ENCODE peak calls at places on chromosome 18, in six cellular contexts. O is kidney, K is astrocyte of the spinal cord, J is Calu3, B is ovary, Z is cardiac fibroblast. W is an unnamed sample.

GRCh38 chr18:79607361-79607930 is 72.2 kb upstream of the CTDP1 start:
- DNase-seq in Z (no peak), J (no peak), K (no peak), O (peak; percentile 41), B (no peak), W (peak; percentile 21)

GRCh38 chr18:31143025-31143424 is 19.6 kb downstream of the DSC1 start:
- DNase-seq in Z (no peak), K (no peak), J (no peak), O (no peak), B (no peak), W (no peak)

GRCh38 chr18:60130289-60130688 is 230.5 kb downstream of the PMAIP1 start:
- DNase-seq in O (no peak), B (no peak), J (no peak), K (no peak), Z (no peak), W (no peak)

GRCh38 chr18:45197526-45197970 is 417.7 kb upstream of the SLC14A2 start:
- DNase-seq in K (peak; percentile 94), O (no peak), J (no peak), B (no peak), Z (peak; percentile 69), W (no peak)

GRCh38 chr18:54742120-54742519 is 86.2 kb upstream of the RAB27B start:
- DNase-seq in B (no peak), O (no peak), K (no peak), Z (peak; percentile 53), J (no peak), W (no peak)

GRCh38 chr18:24600076-24600654 is 139.7 kb downstream of the HRH4 start:
- DNase-seq in O (no peak), K (peak; percentile 57), J (peak; percentile 22), B (no peak), Z (peak; percentile 72), W (no peak)

GRCh38 chr18:44909191-44909719 is 228.6 kb downstream of the SETBP1 start:
- DNase-seq in J (no peak), O (no peak), Z (peak; percentile 12), B (no peak), K (peak; percentile 42), W (no peak)

GRCh38 chr18:45871655-45872054 is 46.2 kb downstream of the SIGLEC15 start:
- DNase-seq in Z (no peak), K (no peak), J (no peak), O (no peak), B (no peak), W (no peak)

GRCh38 chr18:77858331-77858730 is 608.7 kb downstream of the GALR1 start:
- DNase-seq in O (no peak), B (no peak), K (no peak), J (no peak), Z (no peak), W (no peak)

GRCh38 chr18:47149457-47150028 is 757 bp downstream of the HDHD2 start:
- DNase-seq in B (no peak), Z (peak; percentile 12), K (no peak), J (peak; percentile 19), O (no peak), W (no peak)

GRCh38 chr18:74196220-74197119 is 48.1 kb downstream of the TIMM21 start:
- DNase-seq in J (peak; percentile 49), O (no peak), K (peak; percentile 74), B (peak; percentile 39), Z (peak; percentile 83), W (no peak)

GRCh38 chr18:13216732-13217465 is 1.7 kb upstream of the LDLRAD4 start:
- DNase-seq in Z (no peak), O (no peak), K (no peak), B (no peak), J (peak; percentile 23), W (no peak)

GRCh38 chr18:7822435-7823425 is 255.6 kb downstream of the PTPRM start:
- DNase-seq in J (no peak), K (peak; percentile 76), B (no peak), Z (peak; percentile 31), O (no peak), W (no peak)

GRCh38 chr18:26619350-26619749 is 71.0 kb upstream of the KCTD1 start:
- DNase-seq in O (no peak), J (no peak), K (no peak), B (no peak), Z (no peak), W (no peak)

GRCh38 chr18:75106746-75107145 is 102.2 kb downstream of the PTGR3 start:
- DNase-seq in K (no peak), Z (no peak), J (no peak), B (no peak), O (no peak), W (no peak)

GRCh38 chr18:53649621-53650020 is 574.8 kb downstream of the MBD2 start:
- DNase-seq in J (no peak), B (no peak), K (no peak), Z (no peak), O (no peak), W (no peak)

GRCh38 chr18:41227993-41228392 is 727.0 kb upstream of the PIK3C3 start:
- DNase-seq in B (no peak), O (no peak), J (no peak), Z (no peak), K (no peak), W (no peak)

GRCh38 chr18:5890261-5890605 is 5.1 kb downstream of the TMEM200C start:
- DNase-seq in Z (no peak), K (no peak), J (no peak), B (peak; percentile 28), O (peak; percentile 72), W (no peak)

GRCh38 chr18:73979742-73980141 is 167.9 kb downstream of the FBXO15 start:
- DNase-seq in B (no peak), Z (no peak), K (peak; percentile 81), O (no peak), J (no peak), W (no peak)

GRCh38 chr18:48889115-48889941 is 61.4 kb downstream of the SMAD7 start:
- DNase-seq in Z (peak; percentile 75), O (peak; percentile 94), B (peak; percentile 83), J (no peak), K (no peak), W (peak; percentile 41)

GRCh38 chr18:28095041-28095440 is 81.9 kb downstream of the CDH2 start:
- DNase-seq in O (no peak), Z (no peak), J (no peak), B (no peak), K (peak; percentile 60), W (no peak)

GRCh38 chr18:36662000-36662399 is 166.8 kb downstream of the TPGS2 start:
- DNase-seq in B (peak; percentile 12), O (no peak), K (no peak), J (peak; percentile 6), Z (peak; percentile 11), W (no peak)

GRCh38 chr18:354003-354402 is 86.2 kb upstream of the THOC1 start:
- DNase-seq in B (no peak), J (no peak), K (no peak), O (no peak), Z (no peak), W (no peak)

GRCh38 chr18:35463050-35463449 is 34.7 kb downstream of the INO80C start:
- DNase-seq in O (no peak), B (no peak), K (peak; percentile 26), Z (peak; percentile 78), J (no peak), W (no peak)

GRCh38 chr18:25651553-25651952 is 299.6 kb upstream of the ZNF521 start:
- DNase-seq in Z (no peak), B (no peak), K (no peak), J (no peak), O (no peak), W (no peak)

GRCh38 chr18:23207191-23207955 is 72.1 kb downstream of the CABLES1 start:
- DNase-seq in O (no peak), J (no peak), K (peak; percentile 54), Z (no peak), B (no peak), W (no peak)

GRCh38 chr18:75625966-75626365 is 198.5 kb upstream of the SMIM21 start:
- DNase-seq in J (no peak), K (peak; percentile 46), B (no peak), O (no peak), Z (peak; percentile 6), W (no peak)

GRCh38 chr18:2036136-2036535 is 535.2 kb downstream of the METTL4 start:
- DNase-seq in K (peak; percentile 28), J (no peak), O (no peak), B (no peak), Z (no peak), W (no peak)

GRCh38 chr18:2035056-2035455 is 536.2 kb downstream of the METTL4 start:
- DNase-seq in Z (no peak), J (no peak), O (no peak), B (no peak), K (no peak), W (no peak)

DNA sequence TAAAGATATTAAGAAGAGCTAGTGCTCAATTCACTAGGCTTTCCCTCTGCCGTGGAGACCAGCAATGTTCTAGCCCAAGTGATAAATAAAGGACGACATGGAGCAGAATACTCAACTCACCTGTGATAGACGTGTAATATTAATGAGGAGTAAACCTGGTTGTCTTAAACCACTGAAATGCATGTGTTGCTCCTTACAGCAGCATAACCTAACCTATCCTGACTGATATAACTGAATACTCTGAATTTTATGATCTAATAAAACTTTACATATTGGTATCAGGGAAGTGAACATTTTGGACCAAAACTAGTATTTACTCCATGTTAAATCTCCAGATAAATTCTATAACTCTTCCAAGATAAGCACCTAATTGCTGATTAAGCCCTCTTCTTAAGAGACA is 531.0 kb downstream of the METTL4 start:
- DNase-seq in J (no peak), B (no peak), K (no peak), O (no peak), Z (no peak), W (no peak)
- TF ChIP-seq CTCF in J (no peak), B (no peak), K (no peak), O (no peak), Z (no peak), W (no peak)

GRCh38 chr18:65725421-65726050 is 25.3 kb upstream of the CDH7 start:
- DNase-seq in O (no peak), B (no peak), K (no peak), Z (no peak), J (peak; percentile 69), W (no peak)
- TF ChIP-seq CTCF in O (no peak), B (no peak), K (peak; percentile 44), Z (no peak), J (peak; percentile 73), W (no peak)

GRCh38 chr18:1483386-1483785 is 578.7 kb downstream of the ADCYAP1 start:
- DNase-seq in O (no peak), B (no peak), K (no peak), Z (peak; percentile 24), J (no peak), W (no peak)

GRCh38 chr18:1475867-1476266 is 571.2 kb downstream of the ADCYAP1 start:
- DNase-seq in J (no peak), B (no peak), O (no peak), K (no peak), Z (no peak), W (no peak)

DNA sequence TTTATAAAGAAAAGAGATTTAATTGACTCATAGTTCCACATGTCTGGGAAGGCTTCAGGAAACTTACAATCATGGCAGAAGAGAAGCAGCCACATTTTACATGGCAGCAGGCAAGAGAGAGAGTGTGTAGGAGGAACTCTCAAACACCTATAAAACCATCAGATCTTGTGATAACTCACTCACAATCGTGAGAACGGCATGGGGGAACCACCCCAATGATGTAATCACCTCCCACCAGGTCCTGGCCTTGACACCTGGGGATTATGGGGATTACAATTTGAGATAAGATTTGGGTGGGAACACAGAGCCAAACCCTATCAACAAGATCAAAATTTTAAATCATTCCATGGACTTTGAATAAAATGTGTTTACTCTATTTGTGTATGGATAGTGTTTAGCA is 575.6 kb downstream of the ADCYAP1 start:
- DNase-seq in J (no peak), O (no peak), K (no peak), Z (no peak), B (no peak), W (no peak)
- TF ChIP-seq CTCF in J (no peak), O (no peak), K (no peak), Z (no peak), B (no peak), W (no peak)

GRCh38 chr18:59026831-59027410 is 112.8 kb upstream of the SEC11C start:
- DNase-seq in J (no peak), K (no peak), B (no peak), Z (no peak), O (no peak), W (no peak)
- TF ChIP-seq CTCF in J (no peak), K (no peak), B (no peak), Z (no peak), O (no peak), W (no peak)